ENCODE peak calls at places on chromosomes 12 and 14, in five cellular contexts. P is testis, V is coronary artery, B is endothelial cell of umbilical vein, E is tibial artery. U is an unnamed sample.

GRCh38 chr12:26281320-26281719 is 85.9 kb downstream of the SSPN start:
- DNase-seq in P (no peak), V (no peak), B (no peak), E (no peak), U (no peak)

GRCh38 chr14:102141797-102142196 is 2.1 kb downstream of the WDR20 start:
- DNase-seq in P (no peak), V (no peak), B (no peak), E (no peak), U (no peak)

GRCh38 chr12:62629413-62629812 is 162.8 kb downstream of the MON2 start:
- DNase-seq in P (no peak), V (no peak), B (no peak), E (no peak), U (no peak)

GRCh38 chr14:75184447-75184846 is 8.0 kb upstream of the TMED10 start:
- DNase-seq in P (no peak), V (no peak), B (no peak), E (no peak), U (no peak)

GRCh38 chr12:128387811-128388422 is 120.9 kb downstream of the TMEM132C start:
- DNase-seq in P (peak), V (no peak), B (no peak), E (no peak), U (no peak)

GRCh38 chr14:42193426-42193766 is 586.7 kb downstream of the LRFN5 start:
- DNase-seq in P (no peak), V (no peak), B (no peak), E (no peak), U (no peak)

GRCh38 chr12:15682826-15683225 is 106.4 kb downstream of the EPS8 start:
- DNase-seq in P (no peak), V (no peak), B (no peak), E (no peak), U (no peak)

GRCh38 chr12:6377667-6377994 is 2.3 kb upstream of the SCNN1A start:
- DNase-seq in P (peak), V (no peak), B (no peak), E (peak), U (peak)

GRCh38 chr12:129096968-129097367 is 243.7 kb downstream of the GLT1D1 start:
- DNase-seq in P (no peak), V (no peak), B (no peak), E (no peak), U (no peak)

GRCh38 chr12:107309020-107309419 is 215.7 kb upstream of the CRY1 start:
- DNase-seq in P (no peak), V (no peak), B (no peak), E (no peak), U (no peak)

DNA sequence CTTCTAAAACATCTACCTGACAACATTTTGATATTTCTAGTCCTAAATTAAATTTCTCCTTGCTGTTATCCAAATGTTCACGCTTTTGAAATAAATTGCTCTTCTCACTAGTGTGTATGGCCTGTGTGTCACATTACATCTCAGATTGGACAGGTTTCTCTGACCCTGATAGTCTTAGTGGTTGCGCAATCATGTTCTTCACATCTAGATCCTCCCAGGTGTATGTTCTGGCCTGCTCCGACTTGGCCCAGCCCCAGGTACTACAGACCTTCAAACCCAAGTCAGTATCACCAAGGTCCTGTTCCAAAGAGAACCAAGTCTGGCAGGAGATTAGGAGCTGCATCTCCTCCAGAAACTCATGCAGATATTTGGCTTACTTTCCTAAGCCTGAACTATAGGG is 209.5 kb downstream of the ASCL1 start:
- DNase-seq in P (no peak), V (no peak), B (no peak), E (no peak), U (no peak)
- TF ChIP-seq CTCF in P (no peak), V (no peak), B (no peak), E (no peak), U (no peak)

GRCh38 chr14:49999826-50000214 is 106.9 kb downstream of the ARF6 start:
- DNase-seq in P (no peak), V (no peak), B (no peak), E (no peak), U (no peak)
- H3K4me3 ChIP-seq in P (no peak), V (peak), B (no peak), E (peak), U (no peak)

DNA sequence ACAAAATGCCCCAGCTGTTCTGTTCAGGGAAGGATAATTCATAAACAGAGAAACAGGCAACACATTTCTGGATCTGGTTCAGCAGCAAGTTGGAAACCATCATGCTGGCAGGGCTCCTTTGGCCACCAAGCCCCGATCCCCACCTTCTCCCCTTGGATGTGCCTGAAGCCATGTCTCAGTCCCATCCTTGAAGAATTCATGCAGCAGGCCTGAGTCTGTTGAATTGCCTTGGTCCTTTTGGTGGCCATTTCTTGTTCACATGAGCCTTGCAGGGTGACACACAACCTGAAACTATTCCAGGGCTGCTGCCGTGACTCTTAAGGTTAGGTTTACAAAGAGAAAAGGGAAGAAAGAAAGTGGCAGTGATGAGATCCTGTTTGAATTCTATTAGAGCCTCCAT is 341.7 kb downstream of the C12orf75 start:
- DNase-seq in P (peak), V (no peak), B (no peak), E (no peak), U (no peak)
- TF ChIP-seq CTCF in P (no peak), V (no peak), B (no peak), E (no peak), U (no peak)

DNA sequence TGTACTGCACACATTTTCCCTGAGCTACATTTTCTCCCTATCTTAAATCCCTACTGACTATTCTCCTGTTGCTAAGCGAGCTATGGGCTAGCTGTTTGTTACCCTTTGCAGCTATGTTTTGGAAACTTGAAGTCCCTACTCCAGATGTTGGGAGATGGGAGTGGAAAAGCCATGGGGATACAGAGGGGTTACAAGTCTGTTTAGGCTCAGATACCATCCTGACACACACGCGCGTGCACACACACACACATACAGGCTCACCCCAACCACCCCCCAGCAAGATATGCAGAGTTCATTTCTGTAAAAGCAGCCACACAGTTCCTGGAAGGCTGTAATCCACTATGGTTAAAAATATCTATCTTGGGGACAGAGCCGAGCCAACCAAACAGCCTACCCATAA is 15.8 kb downstream of the ATP5MC2 start:
- DNase-seq in P (peak), V (no peak), B (peak), E (peak), U (no peak)
- H3K4me3 ChIP-seq in P (no peak), V (peak), B (no peak), E (peak), U (no peak)

DNA sequence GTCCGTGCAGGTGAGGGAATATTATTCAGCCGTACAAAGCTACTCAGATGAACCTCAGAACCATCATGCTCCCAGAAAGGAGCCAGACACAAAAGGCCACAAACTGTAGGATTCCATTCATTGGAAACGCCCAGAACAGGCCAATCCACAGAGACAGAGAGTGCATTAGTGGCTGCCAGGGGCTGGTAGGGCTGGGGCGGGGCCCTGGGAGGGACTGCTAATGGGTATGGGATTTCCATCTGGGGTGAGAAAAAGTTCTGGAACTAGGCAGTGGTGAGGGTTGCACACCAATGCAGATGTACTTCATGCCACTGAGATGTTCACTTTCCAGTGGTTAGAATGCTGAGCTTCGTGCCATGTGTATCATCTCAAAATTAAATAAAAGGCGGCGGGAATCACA is 101.1 kb downstream of the RFLNA start:
- DNase-seq in P (no peak), V (no peak), B (no peak), E (no peak), U (no peak)
- TF ChIP-seq CTCF in P (no peak), V (no peak), B (no peak), E (no peak), U (no peak)

GRCh38 chr12:40726366-40726765 is 34.1 kb downstream of the CNTN1 start:
- DNase-seq in P (no peak), V (no peak), B (no peak), E (no peak), U (no peak)
- H3K4me3 ChIP-seq in P (no peak), V (no peak), B (no peak), E (no peak), U (no peak)

GRCh38 chr12:89709994-89710872 is 1.6 kb upstream of the ATP2B1 start:
- DNase-seq in P (peak), V (peak), B (no peak), E (peak), U (no peak)

GRCh38 chr12:89709157-89709993 is 737 bp upstream of the ATP2B1 start:
- DNase-seq in P (peak), V (peak), B (peak), E (peak), U (peak)

GRCh38 chr12:89707992-89708792 is 446 bp downstream of the ATP2B1 start:
- DNase-seq in P (peak), V (peak), B (peak), E (peak), U (no peak)

GRCh38 chr12:89707623-89707991 is 1.0 kb downstream of the ATP2B1 start:
- DNase-seq in P (no peak), V (no peak), B (peak), E (peak), U (no peak)

GRCh38 chr12:89708793-89709156 is at the start of gene ATP2B1:
- DNase-seq in P (peak), V (peak), B (peak), E (peak), U (peak)
- TF ChIP-seq CTCF in P (no peak), V (no peak), B (no peak), E (peak), U (no peak)

GRCh38 chr14:93183596-93184317 is 940 bp downstream of the MOAP1 start:
- DNase-seq in P (peak), V (no peak), B (no peak), E (no peak), U (no peak)

GRCh38 chr14:93184391-93185332 is at the start of the genes LYSET and MOAP1:
- DNase-seq in P (peak), V (peak), B (peak), E (peak), U (peak)

GRCh38 chr14:93185333-93185688 is 194 bp downstream of the LYSET start:
- DNase-seq in P (no peak), V (no peak), B (no peak), E (no peak), U (no peak)

GRCh38 chr14:93186961-93187360 is 1.8 kb downstream of the LYSET start:
- DNase-seq in P (no peak), V (no peak), B (peak), E (no peak), U (no peak)

DNA sequence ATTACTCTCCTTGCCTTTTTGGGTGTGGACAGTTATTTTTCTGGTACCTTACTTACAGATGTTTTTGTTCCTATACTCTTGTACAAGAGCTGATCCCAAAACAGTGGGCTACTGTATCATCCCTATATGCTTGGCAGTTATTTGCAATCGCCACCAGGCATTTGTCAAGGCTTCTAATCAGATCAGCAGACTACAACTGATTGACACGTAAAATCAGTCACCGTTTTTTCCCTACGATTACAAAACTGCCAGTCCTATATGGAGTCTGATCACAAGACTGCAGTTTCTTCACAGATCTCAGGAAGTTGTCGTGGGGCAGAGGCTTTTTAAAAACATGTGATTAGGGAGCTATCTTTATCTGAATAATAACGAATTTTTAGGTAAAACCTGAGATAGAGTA is 1.3 kb downstream of the LYSET start:
- DNase-seq in P (no peak), V (no peak), B (peak), E (no peak), U (no peak)
- H3K4me3 ChIP-seq in P (no peak), V (no peak), B (no peak), E (no peak), U (no peak)

GRCh38 chr12:24596768-24597388 is 352.0 kb downstream of the BCAT1 start:
- DNase-seq in P (no peak), V (no peak), B (peak), E (no peak), U (peak)

GRCh38 chr12:24591079-24591626 is 357.7 kb downstream of the BCAT1 start:
- DNase-seq in P (no peak), V (no peak), B (no peak), E (no peak), U (no peak)

GRCh38 chr12:24592048-24592447 is 356.9 kb downstream of the BCAT1 start:
- DNase-seq in P (no peak), V (no peak), B (no peak), E (no peak), U (no peak)

GRCh38 chr12:24599737-24600136 is 349.2 kb downstream of the BCAT1 start:
- DNase-seq in P (no peak), V (no peak), B (no peak), E (no peak), U (no peak)

GRCh38 chr12:24595652-24596235 is 353.2 kb downstream of the BCAT1 start:
- DNase-seq in P (no peak), V (no peak), B (no peak), E (no peak), U (peak)
- TF ChIP-seq CTCF in P (peak), V (no peak), B (peak), E (no peak), U (peak)

GRCh38 chr12:14065094-14065493 is 83.7 kb upstream of the GRIN2B start:
- DNase-seq in P (no peak), V (no peak), B (no peak), E (no peak), U (no peak)
- H3K4me3 ChIP-seq in P (no peak), V (no peak), B (no peak), E (no peak), U (no peak)

U was measured in retinal pigment epithelial cell.